ENCODE peak calls at places on chromosome 15, in four cellular contexts. One of them, this sample, is unnamed.

GRCh38 chr15:70589221-70589620 is 174.1 kb downstream of the UACA start:
- DNase-seq in stimulated activated CD4-positive, alpha-beta T cell treated with anti-CD3 and anti-CD28 coated beads, Interleukin-2, amount 100 ng/mL, for 4 hours: no peak
- DNase-seq in T-helper 17 cell: no peak
- DNase-seq in RWPE1: no peak
- DNase-seq in this sample: no peak

GRCh38 chr15:90872481-90873184 is 4.2 kb downstream of the FURIN start:
- DNase-seq in stimulated activated CD4-positive, alpha-beta T cell treated with anti-CD3 and anti-CD28 coated beads, Interleukin-2, amount 100 ng/mL, for 4 hours: peak; percentile 49
- DNase-seq in T-helper 17 cell: no peak
- DNase-seq in RWPE1: peak; percentile 81
- DNase-seq in this sample: peak; percentile 52

GRCh38 chr15:40562691-40563090 is 2.2 kb downstream of the CCDC32 start:
- DNase-seq in stimulated activated CD4-positive, alpha-beta T cell treated with anti-CD3 and anti-CD28 coated beads, Interleukin-2, amount 100 ng/mL, for 4 hours: no peak
- DNase-seq in T-helper 17 cell: no peak
- DNase-seq in RWPE1: no peak
- DNase-seq in this sample: no peak

GRCh38 chr15:92715753-92716152 is 60.2 kb upstream of the FAM174B start:
- DNase-seq in stimulated activated CD4-positive, alpha-beta T cell treated with anti-CD3 and anti-CD28 coated beads, Interleukin-2, amount 100 ng/mL, for 4 hours: no peak
- DNase-seq in T-helper 17 cell: no peak
- DNase-seq in RWPE1: no peak
- DNase-seq in this sample: no peak

GRCh38 chr15:90334304-90334731 is 17.8 kb upstream of the ZNF774 start:
- DNase-seq in stimulated activated CD4-positive, alpha-beta T cell treated with anti-CD3 and anti-CD28 coated beads, Interleukin-2, amount 100 ng/mL, for 4 hours: no peak
- DNase-seq in T-helper 17 cell: no peak
- DNase-seq in RWPE1: no peak
- DNase-seq in this sample: no peak

GRCh38 chr15:72774696-72775383 is 8.7 kb downstream of the ADPGK start:
- DNase-seq in stimulated activated CD4-positive, alpha-beta T cell treated with anti-CD3 and anti-CD28 coated beads, Interleukin-2, amount 100 ng/mL, for 4 hours: no peak
- DNase-seq in T-helper 17 cell: no peak
- DNase-seq in RWPE1: no peak
- DNase-seq in this sample: no peak

GRCh38 chr15:38217788-38218609 is 34.6 kb upstream of the SPRED1 start:
- DNase-seq in stimulated activated CD4-positive, alpha-beta T cell treated with anti-CD3 and anti-CD28 coated beads, Interleukin-2, amount 100 ng/mL, for 4 hours: no peak
- DNase-seq in T-helper 17 cell: no peak
- DNase-seq in RWPE1: peak; percentile 80
- DNase-seq in this sample: peak; percentile 53

GRCh38 chr15:43285609-43286037 is 18.9 kb upstream of the TGM5 start:
- DNase-seq in stimulated activated CD4-positive, alpha-beta T cell treated with anti-CD3 and anti-CD28 coated beads, Interleukin-2, amount 100 ng/mL, for 4 hours: peak; percentile 35
- DNase-seq in T-helper 17 cell: no peak
- DNase-seq in RWPE1: peak; percentile 82
- DNase-seq in this sample: peak; percentile 83

GRCh38 chr15:50881121-50882048 is 27.1 kb upstream of the AP4E1 start:
- DNase-seq in stimulated activated CD4-positive, alpha-beta T cell treated with anti-CD3 and anti-CD28 coated beads, Interleukin-2, amount 100 ng/mL, for 4 hours: no peak
- DNase-seq in T-helper 17 cell: no peak
- DNase-seq in RWPE1: no peak
- DNase-seq in this sample: no peak

GRCh38 chr15:38069001-38069400 is 134.6 kb downstream of the TMCO5A start:
- DNase-seq in stimulated activated CD4-positive, alpha-beta T cell treated with anti-CD3 and anti-CD28 coated beads, Interleukin-2, amount 100 ng/mL, for 4 hours: no peak
- DNase-seq in T-helper 17 cell: no peak
- DNase-seq in RWPE1: peak; percentile 89
- DNase-seq in this sample: peak; percentile 38

GRCh38 chr15:68311859-68312557 is 34.5 kb downstream of the FEM1B start:
- DNase-seq in stimulated activated CD4-positive, alpha-beta T cell treated with anti-CD3 and anti-CD28 coated beads, Interleukin-2, amount 100 ng/mL, for 4 hours: no peak
- DNase-seq in T-helper 17 cell: no peak
- DNase-seq in RWPE1: no peak
- DNase-seq in this sample: peak; percentile 23

GRCh38 chr15:75732809-75733451 is 20.3 kb upstream of the CSPG4 start:
- DNase-seq in stimulated activated CD4-positive, alpha-beta T cell treated with anti-CD3 and anti-CD28 coated beads, Interleukin-2, amount 100 ng/mL, for 4 hours: peak; percentile 16
- DNase-seq in T-helper 17 cell: no peak
- DNase-seq in RWPE1: peak; percentile 50
- DNase-seq in this sample: peak; percentile 89

GRCh38 chr15:45187894-45188830 is at the start of gene SHF:
- DNase-seq in stimulated activated CD4-positive, alpha-beta T cell treated with anti-CD3 and anti-CD28 coated beads, Interleukin-2, amount 100 ng/mL, for 4 hours: peak; percentile 88
- DNase-seq in T-helper 17 cell: peak; percentile 63
- DNase-seq in RWPE1: peak; percentile 41
- DNase-seq in this sample: peak; percentile 82

GRCh38 chr15:65254237-65254820 is 32.4 kb downstream of the PARP16 start:
- DNase-seq in stimulated activated CD4-positive, alpha-beta T cell treated with anti-CD3 and anti-CD28 coated beads, Interleukin-2, amount 100 ng/mL, for 4 hours: no peak
- DNase-seq in T-helper 17 cell: no peak
- DNase-seq in RWPE1: no peak
- DNase-seq in this sample: peak; percentile 34